ENCODE peak calls at places on chromosomes 1 and 21, in ten cellular contexts. M is neural progenitor cell; E is adrenal gland; D is BJ; L is CD8-positive, alpha-beta T cell; B is vagina; R is mucosa of descending colon; A is heart right ventricle; H is lower lobe of right lung; K is A549. U is an unnamed sample.

GRCh38 chr1:56284933-56285332 is 294.4 kb downstream of the PLPP3 start:
- DNase-seq in M (peak), E (no peak), D (peak), L (no peak), B (no peak), R (no peak), A (peak), H (no peak), K (peak), U (peak)

GRCh38 chr21:40841524-40842196 is 5.3 kb downstream of the DSCAM start:
- DNase-seq in M (peak), E (peak), D (no peak), L (no peak), B (no peak), R (no peak), A (peak), H (peak), K (peak), U (peak)

GRCh38 chr1:5901150-5901549 is 91.1 kb downstream of the NPHP4 start:
- DNase-seq in M (no peak), E (no peak), D (no peak), L (no peak), B (no peak), R (no peak), A (no peak), H (no peak), K (no peak), U (peak)

GRCh38 chr1:235068155-235069121 is 60.2 kb downstream of the TOMM20 start:
- DNase-seq in M (no peak), E (no peak), D (no peak), L (no peak), B (no peak), R (no peak), A (no peak), H (peak), K (peak), U (peak)

GRCh38 chr1:206979379-206980043 is 9.3 kb upstream of the FCAMR start:
- DNase-seq in M (peak), E (no peak), D (no peak), L (no peak), B (peak), R (no peak), A (no peak), H (no peak), K (peak), U (peak)

GRCh38 chr1:94230920-94231319 is 6.5 kb downstream of the ARHGAP29 start:
- DNase-seq in M (no peak), E (no peak), D (no peak), L (no peak), B (no peak), R (no peak), A (no peak), H (no peak), K (no peak), U (no peak)

GRCh38 chr21:34129039-34129891 is 55.9 kb downstream of the MRPS6 start:
- DNase-seq in M (peak), E (peak), D (peak), L (peak), B (no peak), R (no peak), A (peak), H (no peak), K (no peak), U (peak)

GRCh38 chr1:168467452-168467851 is 76.3 kb downstream of the XCL2 start:
- DNase-seq in M (no peak), E (no peak), D (no peak), L (no peak), B (no peak), R (no peak), A (no peak), H (no peak), K (no peak), U (no peak)

GRCh38 chr1:232204269-232204668 is 425.7 kb downstream of the SIPA1L2 start:
- DNase-seq in M (no peak), E (no peak), D (no peak), L (no peak), B (no peak), R (no peak), A (no peak), H (no peak), K (no peak), U (peak)

GRCh38 chr1:94819584-94819944 is 593 bp upstream of the SLC44A3 start:
- DNase-seq in M (no peak), E (no peak), D (no peak), L (no peak), B (no peak), R (no peak), A (no peak), H (no peak), K (no peak), U (no peak)

GRCh38 chr1:46719689-46720088 is 775 bp upstream of the EFCAB14 start:
- DNase-seq in M (no peak), E (no peak), D (no peak), L (no peak), B (no peak), R (peak), A (no peak), H (peak), K (no peak), U (no peak)

GRCh38 chr1:246786606-246787238 is 62.5 kb downstream of the SCCPDH start:
- DNase-seq in M (no peak), E (no peak), D (no peak), L (no peak), B (no peak), R (no peak), A (no peak), H (no peak), K (no peak), U (no peak)

GRCh38 chr1:238606896-238607295 is 716.2 kb upstream of the ZP4 start:
- DNase-seq in M (no peak), E (no peak), D (no peak), L (no peak), B (no peak), R (no peak), A (no peak), H (no peak), K (peak), U (no peak)

GRCh38 chr1:24641646-24642151 is 1.4 kb upstream of the SRRM1 start:
- DNase-seq in M (peak), E (peak), D (no peak), L (peak), B (peak), R (peak), A (peak), H (peak), K (no peak), U (peak)

GRCh38 chr1:17620448-17620847 is 81.0 kb downstream of the ARHGEF10L start:
- DNase-seq in M (no peak), E (no peak), D (no peak), L (no peak), B (no peak), R (no peak), A (no peak), H (no peak), K (no peak), U (no peak)

GRCh38 chr1:9167638-9168037 is 38.7 kb upstream of the GPR157 start:
- DNase-seq in M (no peak), E (no peak), D (no peak), L (no peak), B (no peak), R (no peak), A (no peak), H (no peak), K (no peak), U (no peak)

GRCh38 chr21:42997053-42997452 is 22.7 kb downstream of the PKNOX1 start:
- DNase-seq in M (no peak), E (peak), D (peak), L (no peak), B (no peak), R (no peak), A (peak), H (no peak), K (no peak), U (peak)

GRCh38 chr1:232635778-232636356 is 5.9 kb upstream of the SIPA1L2 start:
- DNase-seq in M (peak), E (no peak), D (no peak), L (no peak), B (no peak), R (no peak), A (no peak), H (no peak), K (peak), U (peak)

GRCh38 chr1:228141082-228141870 is 1.2 kb downstream of the GUK1 start:
- DNase-seq in M (no peak), E (peak), D (no peak), L (no peak), B (peak), R (peak), A (peak), H (peak), K (no peak), U (peak)

GRCh38 chr1:161207173-161207572 is 5.0 kb downstream of the NDUFS2 start:
- DNase-seq in M (no peak), E (peak), D (no peak), L (no peak), B (peak), R (no peak), A (peak), H (no peak), K (no peak), U (no peak)

GRCh38 chr1:22123901-22124404 is 18.9 kb downstream of the WNT4 start:
- DNase-seq in M (no peak), E (no peak), D (no peak), L (no peak), B (no peak), R (no peak), A (no peak), H (no peak), K (no peak), U (no peak)

GRCh38 chr1:115545791-115546733 is 95.7 kb upstream of the VANGL1 start:
- DNase-seq in M (peak), E (peak), D (peak), L (no peak), B (no peak), R (no peak), A (peak), H (no peak), K (peak), U (peak)

GRCh38 chr1:89381617-89382016 is 17.8 kb downstream of the GBP6 start:
- DNase-seq in M (no peak), E (no peak), D (no peak), L (no peak), B (no peak), R (no peak), A (no peak), H (no peak), K (no peak), U (no peak)

GRCh38 chr1:175543447-175543846 is 199.9 kb downstream of the TNR start:
- DNase-seq in M (no peak), E (no peak), D (no peak), L (no peak), B (no peak), R (no peak), A (no peak), H (no peak), K (no peak), U (no peak)

GRCh38 chr1:226100436-226101347 is 38.2 kb downstream of the H3-3A start:
- DNase-seq in M (peak), E (no peak), D (no peak), L (peak), B (no peak), R (peak), A (peak), H (peak), K (peak), U (peak)

GRCh38 chr21:26850116-26850643 is 5.0 kb upstream of the ADAMTS1 start:
- DNase-seq in M (peak), E (no peak), D (no peak), L (no peak), B (no peak), R (no peak), A (no peak), H (no peak), K (peak), U (peak)

GRCh38 chr1:12472798-12473551 is 145.0 kb downstream of the DHRS3 start:
- DNase-seq in M (no peak), E (no peak), D (no peak), L (peak), B (no peak), R (peak), A (no peak), H (no peak), K (no peak), U (no peak)

GRCh38 chr1:183554577-183554976 is 35.7 kb downstream of the NCF2 start:
- DNase-seq in M (no peak), E (no peak), D (no peak), L (no peak), B (no peak), R (no peak), A (no peak), H (no peak), K (no peak), U (no peak)

GRCh38 chr1:226584164-226584563 is 35.6 kb downstream of the STUM start:
- DNase-seq in M (no peak), E (no peak), D (no peak), L (no peak), B (no peak), R (no peak), A (no peak), H (no peak), K (no peak), U (no peak)

GRCh38 chr1:213389061-213389581 is 338.1 kb downstream of the RPS6KC1 start:
- DNase-seq in M (no peak), E (no peak), D (no peak), L (no peak), B (no peak), R (no peak), A (no peak), H (no peak), K (no peak), U (no peak)

GRCh38 chr1:63329621-63330330 is 7.4 kb downstream of the FOXD3 start:
- DNase-seq in M (no peak), E (no peak), D (no peak), L (no peak), B (no peak), R (no peak), A (no peak), H (no peak), K (no peak), U (no peak)

GRCh38 chr1:201503397-201504176 is 3.3 kb downstream of the CSRP1 start:
- DNase-seq in M (peak), E (peak), D (peak), L (no peak), B (peak), R (no peak), A (peak), H (no peak), K (peak), U (peak)

GRCh38 chr1:234844479-234845031 is 234.6 kb upstream of the IRF2BP2 start:
- DNase-seq in M (no peak), E (no peak), D (no peak), L (no peak), B (no peak), R (no peak), A (peak), H (no peak), K (no peak), U (peak)

GRCh38 chr21:16330340-16331319 is 600.8 kb downstream of the USP25 start:
- DNase-seq in M (peak), E (no peak), D (no peak), L (no peak), B (no peak), R (no peak), A (peak), H (no peak), K (peak), U (peak)
- TF ChIP-seq CTCF in M (peak), E (peak), D (peak), L (peak), B (peak), R (peak), A (peak), H (peak), K (peak), U (peak)

DNA sequence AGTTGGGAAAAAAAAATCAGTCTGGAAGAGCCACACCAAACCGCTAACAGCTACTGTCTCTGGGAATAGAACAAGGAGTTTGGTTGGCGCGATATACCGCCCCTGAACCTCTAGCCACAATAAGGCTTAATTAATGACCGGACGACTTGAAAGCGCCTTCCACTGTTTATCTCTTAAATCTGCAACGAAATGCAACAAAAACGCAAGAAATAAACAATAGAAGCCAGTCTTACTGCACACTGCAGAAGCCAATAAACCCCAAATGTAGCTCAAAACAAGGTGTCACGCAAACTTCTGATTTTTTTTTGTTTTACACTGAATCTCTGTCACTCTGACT is 10.9 kb downstream of the BTBD19 start:
- DNase-seq in M (peak), E (peak), D (no peak), L (no peak), B (no peak), R (no peak), A (no peak), H (no peak), K (no peak), U (no peak)
- TF ChIP-seq CTCF in M (no peak), E (no peak), D (no peak), L (no peak), B (no peak), R (no peak), A (no peak), H (no peak), K (peak), U (no peak)

GRCh38 chr21:46065215-46065992 is 32.5 kb upstream of the COL6A2 start:
- DNase-seq in M (no peak), E (no peak), D (no peak), L (no peak), B (peak), R (no peak), A (peak), H (peak), K (no peak), U (peak)

GRCh38 chr21:46068516-46069079 is 29.3 kb upstream of the COL6A2 start:
- DNase-seq in M (no peak), E (peak), D (no peak), L (no peak), B (no peak), R (no peak), A (no peak), H (peak), K (no peak), U (no peak)

GRCh38 chr21:46067505-46068201 is 30.3 kb upstream of the COL6A2 start:
- DNase-seq in M (no peak), E (peak), D (no peak), L (no peak), B (peak), R (no peak), A (no peak), H (peak), K (no peak), U (no peak)

GRCh38 chr21:46065993-46066842 is 31.7 kb upstream of the COL6A2 start:
- DNase-seq in M (no peak), E (peak), D (no peak), L (no peak), B (peak), R (no peak), A (no peak), H (peak), K (no peak), U (no peak)

GRCh38 chr21:46066843-46067331 is 31.0 kb upstream of the COL6A2 start:
- DNase-seq in M (peak), E (peak), D (no peak), L (no peak), B (peak), R (no peak), A (no peak), H (peak), K (no peak), U (peak)
- TF ChIP-seq CTCF in M (no peak), E (no peak), D (no peak), L (no peak), B (no peak), R (no peak), A (no peak), H (no peak), K (no peak), U (no peak)

GRCh38 chr1:154934358-154934948 is 2.1 kb downstream of the PMVK start:
- DNase-seq in M (no peak), E (no peak), D (no peak), L (no peak), B (no peak), R (no peak), A (no peak), H (no peak), K (no peak), U (no peak)

GRCh38 chr1:154935749-154936415 is 637 bp downstream of the PMVK start:
- DNase-seq in M (no peak), E (no peak), D (no peak), L (no peak), B (no peak), R (peak), A (no peak), H (no peak), K (no peak), U (no peak)

GRCh38 chr1:154937988-154938386 is 1.5 kb upstream of the PMVK start:
- DNase-seq in M (no peak), E (no peak), D (no peak), L (no peak), B (no peak), R (no peak), A (no peak), H (no peak), K (no peak), U (no peak)

GRCh38 chr1:154937051-154937987 is 800 bp upstream of the PMVK start:
- DNase-seq in M (peak), E (peak), D (peak), L (peak), B (peak), R (peak), A (peak), H (peak), K (peak), U (peak)

DNA sequence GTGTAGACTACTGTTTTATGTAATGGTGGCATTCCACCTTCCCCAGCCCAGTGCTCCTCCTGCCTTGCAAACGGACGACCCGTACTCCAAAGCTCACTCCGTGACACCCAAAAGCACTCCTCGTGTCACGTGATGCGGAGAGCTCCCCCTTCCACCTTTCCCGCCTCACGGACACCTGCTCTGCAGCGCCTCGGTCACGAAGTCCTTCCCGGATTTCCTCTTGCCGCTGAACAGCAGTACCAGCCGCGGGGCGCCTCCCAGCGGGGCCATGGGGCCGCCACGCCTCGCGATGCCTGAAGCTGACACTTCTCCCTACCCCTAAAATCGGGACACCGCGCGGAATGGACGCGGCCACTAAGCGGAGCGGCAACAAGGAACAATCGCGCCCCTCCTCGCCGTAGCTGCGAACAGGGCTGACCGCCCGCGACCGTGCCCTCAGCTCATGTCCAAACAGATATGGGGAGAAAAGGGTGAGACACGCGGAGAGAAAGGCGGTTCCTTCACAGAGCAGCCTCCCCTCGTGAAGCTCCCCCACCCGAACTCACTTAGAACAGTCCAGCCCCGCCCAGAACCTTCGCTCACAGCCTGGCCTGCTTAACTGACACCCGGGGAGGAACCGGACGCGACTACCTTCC is at the start of gene PMVK:
- DNase-seq in M (peak), E (peak), D (peak), L (peak), B (peak), R (peak), A (peak), H (peak), K (peak), U (peak)
- TF ChIP-seq CTCF in M (peak), E (no peak), D (peak), L (no peak), B (peak), R (no peak), A (no peak), H (peak), K (peak), U (peak)

DNA sequence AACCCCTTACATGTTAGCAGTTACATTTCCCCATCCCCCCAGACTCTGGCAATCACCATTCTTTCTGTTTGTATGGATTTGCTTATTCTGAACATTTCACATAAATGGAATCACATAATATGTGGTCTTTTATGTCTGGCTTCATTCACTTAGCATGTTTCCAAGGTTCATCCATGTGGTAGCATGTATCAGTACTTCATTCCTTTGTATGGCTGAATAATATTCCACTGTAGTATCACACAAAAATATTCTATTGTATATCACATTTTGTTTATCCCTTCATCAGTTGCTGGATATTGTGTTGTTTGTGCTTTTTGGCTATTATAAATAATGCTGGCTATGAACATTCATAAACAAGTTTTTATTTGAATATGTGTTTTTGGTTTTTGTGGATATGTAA is 22.2 kb downstream of the EPB41 start:
- DNase-seq in M (no peak), E (no peak), D (no peak), L (no peak), B (no peak), R (no peak), A (no peak), H (no peak), K (no peak), U (no peak)
- TF ChIP-seq CTCF in M (no peak), E (no peak), D (no peak), L (no peak), B (no peak), R (no peak), A (no peak), H (no peak), K (no peak), U (no peak)

DNA sequence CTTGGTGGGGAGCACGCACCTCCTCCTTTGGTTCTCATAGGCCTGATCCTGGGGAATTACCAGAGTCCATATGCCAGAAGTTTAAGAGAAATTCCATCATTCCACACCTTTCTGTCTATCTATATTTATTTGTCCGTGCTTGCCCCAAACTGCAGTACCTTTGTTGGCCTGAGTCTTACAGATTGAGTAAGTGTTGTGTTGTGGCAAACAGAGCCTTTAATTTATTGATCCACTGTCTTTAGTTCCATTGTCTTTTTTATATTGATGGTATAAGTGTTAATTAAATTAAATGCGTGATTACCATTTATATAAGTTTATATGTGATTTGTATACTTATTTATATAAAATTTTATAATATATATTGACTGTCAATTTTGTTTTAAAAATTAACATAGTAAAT is 4.9 kb downstream of the SH3BGR start:
- DNase-seq in M (peak), E (no peak), D (no peak), L (no peak), B (no peak), R (no peak), A (no peak), H (no peak), K (no peak), U (no peak)
- TF ChIP-seq CTCF in M (peak), E (no peak), D (peak), L (no peak), B (no peak), R (no peak), A (peak), H (no peak), K (no peak), U (no peak)